ENCODE peak calls at places on chromosomes 6 and 20, in ten cellular contexts. One of them, this sample, is unnamed.

GRCh38 chr20:51790256-51790655 is 12.1 kb downstream of the SALL4 start:
- DNase-seq in activated naive CD4-positive, alpha-beta T cell treated with anti-CD3 and anti-CD28 coated beads, Interleukin-2, amount 10 ng/mL, durations not matched to agents 7 days and 5 days: no peak
- DNase-seq in ascending aorta: no peak
- DNase-seq in naive thymus-derived CD8-positive, alpha-beta T cell: no peak
- DNase-seq in stimulated activated CD4-positive, alpha-beta T cell treated with anti-CD3 and anti-CD28 coated beads, Interleukin-2, amount 100 ng/mL, for 4 hours: no peak
- DNase-seq in effector CD8-positive, alpha-beta T cell: no peak
- DNase-seq in AG10803: no peak
- DNase-seq in amygdala: no peak
- DNase-seq in DND-41: no peak
- DNase-seq in central memory CD8-positive, alpha-beta T cell: no peak
- DNase-seq in this sample: no peak

GRCh38 chr6:96124778-96125177 is 109.0 kb downstream of the FUT9 start:
- DNase-seq in effector CD8-positive, alpha-beta T cell: no peak
- DNase-seq in AG10803: no peak
- DNase-seq in naive thymus-derived CD8-positive, alpha-beta T cell: no peak
- DNase-seq in stimulated activated CD4-positive, alpha-beta T cell treated with anti-CD3 and anti-CD28 coated beads, Interleukin-2, amount 100 ng/mL, for 4 hours: no peak
- DNase-seq in ascending aorta: no peak
- DNase-seq in central memory CD8-positive, alpha-beta T cell: no peak
- DNase-seq in amygdala: no peak
- DNase-seq in activated naive CD4-positive, alpha-beta T cell treated with anti-CD3 and anti-CD28 coated beads, Interleukin-2, amount 10 ng/mL, durations not matched to agents 7 days and 5 days: no peak
- DNase-seq in DND-41: no peak
- DNase-seq in this sample: no peak

GRCh38 chr6:46719099-46719498 is 16.1 kb downstream of the PLA2G7 start:
- DNase-seq in DND-41: no peak
- DNase-seq in ascending aorta: no peak
- DNase-seq in effector CD8-positive, alpha-beta T cell: no peak
- DNase-seq in central memory CD8-positive, alpha-beta T cell: no peak
- DNase-seq in activated naive CD4-positive, alpha-beta T cell treated with anti-CD3 and anti-CD28 coated beads, Interleukin-2, amount 10 ng/mL, durations not matched to agents 7 days and 5 days: no peak
- DNase-seq in amygdala: no peak
- DNase-seq in stimulated activated CD4-positive, alpha-beta T cell treated with anti-CD3 and anti-CD28 coated beads, Interleukin-2, amount 100 ng/mL, for 4 hours: no peak
- DNase-seq in AG10803: peak; percentile 3
- DNase-seq in naive thymus-derived CD8-positive, alpha-beta T cell: no peak
- DNase-seq in this sample: peak; percentile 10

GRCh38 chr6:2684059-2684749 is 66.5 kb downstream of the MYLK4 start:
- DNase-seq in AG10803: no peak
- DNase-seq in stimulated activated CD4-positive, alpha-beta T cell treated with anti-CD3 and anti-CD28 coated beads, Interleukin-2, amount 100 ng/mL, for 4 hours: no peak
- DNase-seq in amygdala: no peak
- DNase-seq in DND-41: no peak
- DNase-seq in activated naive CD4-positive, alpha-beta T cell treated with anti-CD3 and anti-CD28 coated beads, Interleukin-2, amount 10 ng/mL, durations not matched to agents 7 days and 5 days: no peak
- DNase-seq in ascending aorta: no peak
- DNase-seq in central memory CD8-positive, alpha-beta T cell: no peak
- DNase-seq in naive thymus-derived CD8-positive, alpha-beta T cell: no peak
- DNase-seq in effector CD8-positive, alpha-beta T cell: no peak
- DNase-seq in this sample: peak; percentile 55

GRCh38 chr20:17014217-17014616 is 212.6 kb upstream of the PCSK2 start:
- DNase-seq in stimulated activated CD4-positive, alpha-beta T cell treated with anti-CD3 and anti-CD28 coated beads, Interleukin-2, amount 100 ng/mL, for 4 hours: no peak
- DNase-seq in DND-41: no peak
- DNase-seq in effector CD8-positive, alpha-beta T cell: no peak
- DNase-seq in AG10803: no peak
- DNase-seq in activated naive CD4-positive, alpha-beta T cell treated with anti-CD3 and anti-CD28 coated beads, Interleukin-2, amount 10 ng/mL, durations not matched to agents 7 days and 5 days: no peak
- DNase-seq in ascending aorta: no peak
- DNase-seq in naive thymus-derived CD8-positive, alpha-beta T cell: no peak
- DNase-seq in amygdala: peak; percentile 3
- DNase-seq in central memory CD8-positive, alpha-beta T cell: no peak
- DNase-seq in this sample: no peak

GRCh38 chr6:43173496-43174262 is 2.6 kb downstream of the SRF start:
- DNase-seq in effector CD8-positive, alpha-beta T cell: no peak
- DNase-seq in stimulated activated CD4-positive, alpha-beta T cell treated with anti-CD3 and anti-CD28 coated beads, Interleukin-2, amount 100 ng/mL, for 4 hours: no peak
- DNase-seq in AG10803: no peak
- DNase-seq in ascending aorta: no peak
- DNase-seq in amygdala: no peak
- DNase-seq in naive thymus-derived CD8-positive, alpha-beta T cell: peak; percentile 68
- DNase-seq in activated naive CD4-positive, alpha-beta T cell treated with anti-CD3 and anti-CD28 coated beads, Interleukin-2, amount 10 ng/mL, durations not matched to agents 7 days and 5 days: peak; percentile 23
- DNase-seq in central memory CD8-positive, alpha-beta T cell: peak; percentile 21
- DNase-seq in DND-41: no peak
- DNase-seq in this sample: no peak

GRCh38 chr6:135850882-135851281 is 619 bp upstream of the PDE7B start:
- DNase-seq in ascending aorta: no peak
- DNase-seq in naive thymus-derived CD8-positive, alpha-beta T cell: no peak
- DNase-seq in central memory CD8-positive, alpha-beta T cell: no peak
- DNase-seq in amygdala: no peak
- DNase-seq in activated naive CD4-positive, alpha-beta T cell treated with anti-CD3 and anti-CD28 coated beads, Interleukin-2, amount 10 ng/mL, durations not matched to agents 7 days and 5 days: no peak
- DNase-seq in DND-41: no peak
- DNase-seq in stimulated activated CD4-positive, alpha-beta T cell treated with anti-CD3 and anti-CD28 coated beads, Interleukin-2, amount 100 ng/mL, for 4 hours: no peak
- DNase-seq in AG10803: no peak
- DNase-seq in effector CD8-positive, alpha-beta T cell: no peak
- DNase-seq in this sample: no peak

GRCh38 chr6:126176266-126176665 is 163.6 kb upstream of the CENPW start:
- DNase-seq in ascending aorta: no peak
- DNase-seq in naive thymus-derived CD8-positive, alpha-beta T cell: no peak
- DNase-seq in central memory CD8-positive, alpha-beta T cell: no peak
- DNase-seq in AG10803: no peak
- DNase-seq in activated naive CD4-positive, alpha-beta T cell treated with anti-CD3 and anti-CD28 coated beads, Interleukin-2, amount 10 ng/mL, durations not matched to agents 7 days and 5 days: no peak
- DNase-seq in amygdala: no peak
- DNase-seq in DND-41: no peak
- DNase-seq in effector CD8-positive, alpha-beta T cell: no peak
- DNase-seq in stimulated activated CD4-positive, alpha-beta T cell treated with anti-CD3 and anti-CD28 coated beads, Interleukin-2, amount 100 ng/mL, for 4 hours: no peak
- DNase-seq in this sample: peak; percentile 50

GRCh38 chr20:52847739-52848359 is 124.3 kb upstream of the TSHZ2 start:
- DNase-seq in stimulated activated CD4-positive, alpha-beta T cell treated with anti-CD3 and anti-CD28 coated beads, Interleukin-2, amount 100 ng/mL, for 4 hours: no peak
- DNase-seq in naive thymus-derived CD8-positive, alpha-beta T cell: no peak
- DNase-seq in effector CD8-positive, alpha-beta T cell: no peak
- DNase-seq in amygdala: no peak
- DNase-seq in central memory CD8-positive, alpha-beta T cell: no peak
- DNase-seq in activated naive CD4-positive, alpha-beta T cell treated with anti-CD3 and anti-CD28 coated beads, Interleukin-2, amount 10 ng/mL, durations not matched to agents 7 days and 5 days: no peak
- DNase-seq in DND-41: no peak
- DNase-seq in AG10803: no peak
- DNase-seq in ascending aorta: no peak
- DNase-seq in this sample: no peak

GRCh38 chr6:113697642-113698410 is 159.3 kb upstream of the MARCKS start:
- DNase-seq in amygdala: no peak
- DNase-seq in naive thymus-derived CD8-positive, alpha-beta T cell: no peak
- DNase-seq in stimulated activated CD4-positive, alpha-beta T cell treated with anti-CD3 and anti-CD28 coated beads, Interleukin-2, amount 100 ng/mL, for 4 hours: no peak
- DNase-seq in central memory CD8-positive, alpha-beta T cell: no peak
- DNase-seq in activated naive CD4-positive, alpha-beta T cell treated with anti-CD3 and anti-CD28 coated beads, Interleukin-2, amount 10 ng/mL, durations not matched to agents 7 days and 5 days: no peak
- DNase-seq in DND-41: no peak
- DNase-seq in ascending aorta: no peak
- DNase-seq in AG10803: peak; percentile 94
- DNase-seq in effector CD8-positive, alpha-beta T cell: no peak
- DNase-seq in this sample: peak; percentile 86

GRCh38 chr20:50569864-50570836 is 60.0 kb downstream of the PTPN1 start:
- DNase-seq in naive thymus-derived CD8-positive, alpha-beta T cell: no peak
- DNase-seq in activated naive CD4-positive, alpha-beta T cell treated with anti-CD3 and anti-CD28 coated beads, Interleukin-2, amount 10 ng/mL, durations not matched to agents 7 days and 5 days: peak; percentile 62
- DNase-seq in AG10803: no peak
- DNase-seq in ascending aorta: no peak
- DNase-seq in central memory CD8-positive, alpha-beta T cell: no peak
- DNase-seq in DND-41: peak; percentile 63
- DNase-seq in stimulated activated CD4-positive, alpha-beta T cell treated with anti-CD3 and anti-CD28 coated beads, Interleukin-2, amount 100 ng/mL, for 4 hours: no peak
- DNase-seq in amygdala: no peak
- DNase-seq in effector CD8-positive, alpha-beta T cell: no peak
- DNase-seq in this sample: peak; percentile 51

GRCh38 chr6:139925894-139926641 is 551.6 kb upstream of the CITED2 start:
- DNase-seq in AG10803: peak; percentile 93
- DNase-seq in activated naive CD4-positive, alpha-beta T cell treated with anti-CD3 and anti-CD28 coated beads, Interleukin-2, amount 10 ng/mL, durations not matched to agents 7 days and 5 days: no peak
- DNase-seq in DND-41: no peak
- DNase-seq in central memory CD8-positive, alpha-beta T cell: no peak
- DNase-seq in stimulated activated CD4-positive, alpha-beta T cell treated with anti-CD3 and anti-CD28 coated beads, Interleukin-2, amount 100 ng/mL, for 4 hours: no peak
- DNase-seq in effector CD8-positive, alpha-beta T cell: no peak
- DNase-seq in naive thymus-derived CD8-positive, alpha-beta T cell: no peak
- DNase-seq in amygdala: no peak
- DNase-seq in ascending aorta: no peak
- DNase-seq in this sample: no peak

GRCh38 chr6:17798477-17798876 is 91.8 kb upstream of the NUP153 start:
- DNase-seq in AG10803: no peak
- DNase-seq in naive thymus-derived CD8-positive, alpha-beta T cell: no peak
- DNase-seq in effector CD8-positive, alpha-beta T cell: no peak
- DNase-seq in activated naive CD4-positive, alpha-beta T cell treated with anti-CD3 and anti-CD28 coated beads, Interleukin-2, amount 10 ng/mL, durations not matched to agents 7 days and 5 days: no peak
- DNase-seq in DND-41: no peak
- DNase-seq in ascending aorta: no peak
- DNase-seq in amygdala: no peak
- DNase-seq in stimulated activated CD4-positive, alpha-beta T cell treated with anti-CD3 and anti-CD28 coated beads, Interleukin-2, amount 100 ng/mL, for 4 hours: no peak
- DNase-seq in central memory CD8-positive, alpha-beta T cell: no peak
- DNase-seq in this sample: no peak

GRCh38 chr6:74161380-74161779 is 465.4 kb downstream of the CD109 start:
- DNase-seq in amygdala: no peak
- DNase-seq in AG10803: peak; percentile 13
- DNase-seq in stimulated activated CD4-positive, alpha-beta T cell treated with anti-CD3 and anti-CD28 coated beads, Interleukin-2, amount 100 ng/mL, for 4 hours: no peak
- DNase-seq in naive thymus-derived CD8-positive, alpha-beta T cell: no peak
- DNase-seq in central memory CD8-positive, alpha-beta T cell: no peak
- DNase-seq in activated naive CD4-positive, alpha-beta T cell treated with anti-CD3 and anti-CD28 coated beads, Interleukin-2, amount 10 ng/mL, durations not matched to agents 7 days and 5 days: no peak
- DNase-seq in effector CD8-positive, alpha-beta T cell: no peak
- DNase-seq in DND-41: no peak
- DNase-seq in ascending aorta: no peak
- DNase-seq in this sample: no peak

GRCh38 chr20:46205349-46205748 is 87.2 kb downstream of the CD40 start:
- DNase-seq in AG10803: no peak
- DNase-seq in amygdala: no peak
- DNase-seq in ascending aorta: no peak
- DNase-seq in activated naive CD4-positive, alpha-beta T cell treated with anti-CD3 and anti-CD28 coated beads, Interleukin-2, amount 10 ng/mL, durations not matched to agents 7 days and 5 days: no peak
- DNase-seq in effector CD8-positive, alpha-beta T cell: no peak
- DNase-seq in DND-41: no peak
- DNase-seq in stimulated activated CD4-positive, alpha-beta T cell treated with anti-CD3 and anti-CD28 coated beads, Interleukin-2, amount 100 ng/mL, for 4 hours: no peak
- DNase-seq in naive thymus-derived CD8-positive, alpha-beta T cell: no peak
- DNase-seq in central memory CD8-positive, alpha-beta T cell: no peak
- DNase-seq in this sample: no peak

This sample was measured in cardiac muscle cell.